ENCODE peak calls at places on chromosomes 16 and 17, in ten cellular contexts. V is IMR-90; B is choroid plexus epithelial cell; A is HFF-Myc; S is skeletal muscle cell; J is globus pallidus; W is activated CD4-positive, alpha-beta T cell treated with anti-CD3 and anti-CD28 coated beads, Interleukin-2, amount 50 U/mL, for 48 hours; G is ureter; Y is effector CD4-positive, alpha-beta T cell; R is amniotic epithelial cell. Z is an unnamed sample.

GRCh38 chr17:45311762-45312476 is 4.9 kb downstream of the MAP3K14 start:
- DNase-seq in V (peak), B (peak), A (no peak), S (no peak), J (no peak), W (peak), G (peak), Y (peak), R (peak), Z (peak)

GRCh38 chr17:77325826-77326581 is 185.2 kb downstream of the SEC14L1 start:
- DNase-seq in V (no peak), B (peak), A (no peak), S (no peak), J (no peak), W (no peak), G (peak), Y (no peak), R (no peak), Z (no peak)

GRCh38 chr17:21679256-21680146 is 12.8 kb upstream of the KCNJ18 start:
- DNase-seq in V (no peak), B (no peak), A (no peak), S (no peak), J (no peak), W (no peak), G (no peak), Y (no peak), R (no peak), Z (no peak)

GRCh38 chr17:73091770-73092517 is 544 bp downstream of the SLC39A11 start:
- DNase-seq in V (peak), B (no peak), A (no peak), S (no peak), J (peak), W (peak), G (peak), Y (no peak), R (peak), Z (no peak)

GRCh38 chr17:2059125-2059836 is 4.4 kb downstream of the HIC1 start:
- DNase-seq in V (no peak), B (peak), A (no peak), S (no peak), J (no peak), W (no peak), G (no peak), Y (no peak), R (no peak), Z (no peak)

GRCh38 chr16:84062734-84063640 is 20.4 kb upstream of the SLC38A8 start:
- DNase-seq in V (peak), B (peak), A (peak), S (peak), J (peak), W (peak), G (peak), Y (peak), R (peak), Z (peak)

GRCh38 chr16:87918314-87918713 is 18.0 kb downstream of the CA5A start:
- DNase-seq in V (no peak), B (no peak), A (no peak), S (no peak), J (peak), W (no peak), G (no peak), Y (no peak), R (no peak), Z (peak)

GRCh38 chr17:12391468-12391867 is 274.2 kb upstream of the MYOCD start:
- DNase-seq in V (no peak), B (no peak), A (no peak), S (peak), J (no peak), W (no peak), G (no peak), Y (no peak), R (no peak), Z (no peak)

GRCh38 chr16:75011634-75012307 is 12.9 kb downstream of the ZNRF1 start:
- DNase-seq in V (peak), B (peak), A (peak), S (peak), J (no peak), W (peak), G (peak), Y (no peak), R (peak), Z (no peak)

GRCh38 chr16:58734459-58734787 is 307 bp upstream of the GOT2 start:
- DNase-seq in V (no peak), B (no peak), A (no peak), S (no peak), J (no peak), W (no peak), G (no peak), Y (no peak), R (no peak), Z (no peak)

GRCh38 chr17:56629450-56630187 is 36.1 kb downstream of the NOG start:
- DNase-seq in V (peak), B (peak), A (peak), S (no peak), J (no peak), W (no peak), G (no peak), Y (no peak), R (peak), Z (no peak)

GRCh38 chr16:85521737-85522042 is 91.4 kb upstream of the GSE1 start:
- DNase-seq in V (no peak), B (no peak), A (no peak), S (no peak), J (no peak), W (no peak), G (no peak), Y (no peak), R (no peak), Z (no peak)

GRCh38 chr16:73210686-73211085 is 162.8 kb upstream of the ZFHX3 start:
- DNase-seq in V (no peak), B (no peak), A (no peak), S (no peak), J (no peak), W (no peak), G (no peak), Y (no peak), R (no peak), Z (no peak)

GRCh38 chr16:29315046-29315445 is 91.5 kb downstream of the NPIPB11 start:
- DNase-seq in V (peak), B (peak), A (no peak), S (peak), J (no peak), W (no peak), G (no peak), Y (no peak), R (peak), Z (no peak)

GRCh38 chr16:86357303-86357702 is 153.0 kb upstream of the FOXF1 start:
- DNase-seq in V (no peak), B (no peak), A (no peak), S (no peak), J (no peak), W (no peak), G (no peak), Y (no peak), R (no peak), Z (no peak)

GRCh38 chr17:56913000-56913866 is 616 bp downstream of the TRIM25 start:
- DNase-seq in V (no peak), B (peak), A (no peak), S (no peak), J (no peak), W (no peak), G (no peak), Y (no peak), R (no peak), Z (peak)